ENCODE peak calls at places on chromosomes 13 and 19, in ten cellular contexts. Y is foreskin fibroblast, L is tibial nerve, X is GM20000, A is fibroblast of lung, K is upper lobe of right lung, U is brain microvascular endothelial cell, J is astrocyte of the spinal cord, C is tibial artery, H is left ventricle myocardium inferior. D is an unnamed sample.

GRCh38 chr13:45831851-45832250 is 19.7 kb downstream of the SIAH3 start:
- DNase-seq in H (no peak), L (no peak), J (no peak), C (no peak), X (no peak), U (no peak), K (no peak), A (no peak), Y (no peak), D (no peak)

GRCh38 chr19:4437103-4437502 is 20.5 kb downstream of the UBXN6 start:
- DNase-seq in Y (no peak), U (no peak), L (no peak), K (no peak), A (no peak), C (no peak), J (no peak), X (no peak), H (no peak), D (no peak)

GRCh38 chr13:45269204-45269603 is 68.4 kb upstream of the KCTD4 start:
- DNase-seq in Y (no peak), U (peak; percentile 7), C (no peak), A (peak; percentile 67), H (no peak), J (peak; percentile 44), K (no peak), L (no peak), X (no peak), D (no peak)

GRCh38 chr19:31301306-31301980 is 47.8 kb downstream of the TSHZ3 start:
- DNase-seq in K (peak; percentile 55), C (peak; percentile 31), Y (no peak), L (no peak), U (no peak), H (no peak), X (no peak), J (no peak), A (no peak), D (no peak)

GRCh38 chr19:6735181-6735891 is 2.0 kb downstream of the GPR108 start:
- DNase-seq in C (no peak), X (no peak), J (no peak), H (no peak), Y (no peak), U (no peak), L (no peak), K (no peak), A (no peak), D (no peak)

GRCh38 chr13:25186187-25186586 is 14.1 kb upstream of the AMER2 start:
- DNase-seq in Y (no peak), X (peak; percentile 45), J (no peak), C (no peak), A (no peak), L (no peak), H (no peak), K (no peak), U (no peak), D (no peak)

GRCh38 chr13:94329754-94330551 is 149.5 kb downstream of the DCT start:
- DNase-seq in Y (peak; percentile 86), A (peak; percentile 95), L (peak; percentile 68), H (no peak), C (peak; percentile 73), K (no peak), U (peak; percentile 92), J (peak; percentile 95), X (no peak), D (peak; percentile 78)

GRCh38 chr13:43293561-43293960 is 270.2 kb downstream of the DNAJC15 start:
- DNase-seq in X (no peak), C (no peak), H (no peak), U (no peak), A (no peak), K (no peak), J (no peak), L (no peak), Y (no peak), D (no peak)

GRCh38 chr13:34161829-34162544 is 344.0 kb downstream of the RFC3 start:
- DNase-seq in X (no peak), K (no peak), C (no peak), U (peak; percentile 42), J (peak; percentile 88), Y (peak; percentile 66), H (no peak), A (peak; percentile 90), L (no peak), D (peak; percentile 79)

GRCh38 chr19:43723588-43723987 is 7.7 kb downstream of the IRGC start:
- DNase-seq in J (no peak), X (no peak), H (no peak), C (no peak), L (no peak), A (no peak), K (no peak), Y (no peak), U (no peak), D (no peak)
- TF ChIP-seq CTCF in J (peak; percentile 42), X (no peak), H (no peak), C (no peak), L (no peak), A (peak; percentile 16), K (peak; percentile 26), Y (peak; percentile 22), U (peak; percentile 56), D (peak; percentile 70)

GRCh38 chr19:18425515-18426415 is 6.6 kb downstream of the SSBP4 start:
- DNase-seq in L (no peak), Y (peak; percentile 66), K (no peak), X (no peak), A (peak; percentile 70), C (peak; percentile 89), U (peak; percentile 52), H (peak; percentile 78), J (peak; percentile 53), D (peak; percentile 74)
- TF ChIP-seq CTCF in L (peak; percentile 27), Y (no peak), K (no peak), X (no peak), A (no peak), C (peak; percentile 19), U (peak; percentile 23), H (peak; percentile 37), J (peak; percentile 2), D (peak; percentile 50)

GRCh38 chr19:54648129-54648528 is 14.7 kb upstream of the LILRB4 start:
- DNase-seq in J (no peak), U (no peak), L (no peak), A (no peak), H (no peak), C (no peak), K (no peak), X (no peak), Y (no peak), D (no peak)
- TF ChIP-seq CTCF in J (no peak), U (no peak), L (no peak), A (no peak), H (no peak), C (no peak), K (no peak), X (peak; percentile 15), Y (no peak), D (no peak)

GRCh38 chr13:50911051-50911690 is 1.6 kb downstream of the RNASEH2B start:
- DNase-seq in A (peak; percentile 7), C (no peak), J (no peak), Y (no peak), K (no peak), H (no peak), U (no peak), L (no peak), X (peak; percentile 32), D (no peak)

GRCh38 chr13:50908371-50908770 is 1.2 kb upstream of the RNASEH2B start:
- DNase-seq in K (no peak), H (no peak), J (no peak), U (no peak), A (no peak), L (no peak), Y (no peak), C (no peak), X (no peak), D (no peak)

GRCh38 chr13:50910483-50910805 is 853 bp downstream of the RNASEH2B start:
- DNase-seq in C (peak; percentile 77), K (no peak), H (no peak), U (no peak), X (no peak), J (peak; percentile 50), A (peak; percentile 62), Y (peak; percentile 28), L (peak; percentile 16), D (peak; percentile 5)

GRCh38 chr13:50907781-50908180 is 1.8 kb upstream of the RNASEH2B start:
- DNase-seq in J (no peak), C (no peak), U (no peak), K (no peak), Y (no peak), H (no peak), X (no peak), L (no peak), A (no peak), D (no peak)

DNA sequence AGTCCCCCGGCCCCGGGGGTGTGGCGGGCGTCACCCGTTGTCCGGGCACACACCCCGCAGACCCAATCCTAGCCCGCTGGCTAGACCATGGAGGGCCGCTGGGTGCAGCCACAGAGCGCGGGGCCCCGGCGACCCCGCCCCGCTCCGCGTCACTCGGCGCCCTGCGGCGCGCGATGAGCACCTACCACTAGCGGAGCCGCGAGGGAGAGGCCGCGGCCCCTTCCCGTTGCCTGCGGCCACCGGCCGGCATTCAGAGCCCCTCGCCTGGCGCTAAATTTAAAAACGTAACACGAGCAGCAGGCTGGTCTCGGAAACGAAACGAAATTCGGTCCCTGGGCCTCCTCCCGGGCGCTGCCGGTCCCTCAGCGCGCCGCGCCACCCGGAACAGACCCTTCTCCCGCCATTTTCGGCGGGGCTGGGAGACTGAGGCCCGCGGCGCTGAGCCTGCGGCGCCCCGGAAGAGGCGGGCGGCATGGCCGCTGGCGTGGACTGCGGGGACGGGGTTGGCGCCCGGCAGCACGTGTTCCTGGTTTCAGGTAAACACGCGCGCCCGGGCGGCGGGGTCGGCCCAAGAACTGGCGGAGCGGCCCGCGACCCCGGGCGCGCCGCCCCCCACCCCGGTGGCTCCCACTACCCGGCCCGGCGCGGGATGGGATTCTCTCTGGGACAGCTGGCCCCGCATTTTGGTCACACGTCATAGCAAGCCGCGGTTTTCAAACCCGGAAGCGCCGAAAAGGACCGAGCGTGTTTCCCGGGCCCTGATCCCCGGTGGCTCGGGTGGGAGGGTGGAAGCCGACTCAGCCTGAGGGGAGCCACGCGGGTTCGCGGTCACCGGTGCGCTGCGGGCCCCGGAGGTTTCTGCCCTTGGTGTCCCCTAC is at the start of gene RNASEH2B:
- DNase-seq in C (peak; percentile 77), U (peak; percentile 33), J (peak; percentile 68), K (peak; percentile 90), X (peak; percentile 84), Y (peak; percentile 47), A (peak; percentile 67), H (peak; percentile 78), L (peak; percentile 41), D (peak; percentile 28)
- TF ChIP-seq CTCF in C (no peak), U (no peak), J (no peak), K (no peak), X (no peak), Y (no peak), A (no peak), H (peak; percentile 30), L (peak; percentile 9), D (no peak)